ENCODE peak calls at places on chromosomes 6 and 20, in five cellular contexts. One of them, this sample, is unnamed.

GRCh38 chr6:13528232-13528631 is 40.8 kb upstream of the GFOD1 start:
- DNase-seq in aorta: no peak
- DNase-seq in lower lobe of right lung: no peak
- DNase-seq in CD4-positive, alpha-beta memory T cell: no peak
- DNase-seq in IMR-90: no peak
- DNase-seq in this sample: no peak

GRCh38 chr20:38867062-38867359 is 59.2 kb upstream of the FAM83D start:
- DNase-seq in lower lobe of right lung: no peak
- DNase-seq in aorta: no peak
- DNase-seq in CD4-positive, alpha-beta memory T cell: no peak
- DNase-seq in IMR-90: no peak
- DNase-seq in this sample: no peak

GRCh38 chr6:154154389-154154967 is 115.4 kb downstream of the OPRM1 start:
- DNase-seq in IMR-90: peak; percentile 80
- DNase-seq in CD4-positive, alpha-beta memory T cell: peak; percentile 65
- DNase-seq in aorta: peak; percentile 54
- DNase-seq in lower lobe of right lung: no peak
- DNase-seq in this sample: peak; percentile 56

GRCh38 chr6:168088161-168089106 is 9.4 kb upstream of the FRMD1 start:
- DNase-seq in lower lobe of right lung: peak; percentile 20
- DNase-seq in CD4-positive, alpha-beta memory T cell: no peak
- DNase-seq in IMR-90: peak; percentile 74
- DNase-seq in aorta: no peak
- DNase-seq in this sample: no peak

GRCh38 chr6:89372506-89372901 is 20.0 kb upstream of the UBE2J1 start:
- DNase-seq in aorta: no peak
- DNase-seq in CD4-positive, alpha-beta memory T cell: no peak
- DNase-seq in IMR-90: no peak
- DNase-seq in lower lobe of right lung: no peak
- DNase-seq in this sample: no peak

GRCh38 chr20:51661609-51662178 is 106.5 kb downstream of the ATP9A start:
- DNase-seq in CD4-positive, alpha-beta memory T cell: peak; percentile 36
- DNase-seq in IMR-90: peak; percentile 79
- DNase-seq in aorta: no peak
- DNase-seq in lower lobe of right lung: no peak
- DNase-seq in this sample: no peak

GRCh38 chr20:44572551-44573500 is 9.6 kb upstream of the PKIG start:
- DNase-seq in aorta: no peak
- DNase-seq in IMR-90: peak; percentile 89
- DNase-seq in lower lobe of right lung: no peak
- DNase-seq in CD4-positive, alpha-beta memory T cell: no peak
- DNase-seq in this sample: peak; percentile 80

GRCh38 chr20:63378626-63379025 is 17.5 kb upstream of the CHRNA4 start:
- DNase-seq in aorta: no peak
- DNase-seq in lower lobe of right lung: no peak
- DNase-seq in CD4-positive, alpha-beta memory T cell: no peak
- DNase-seq in IMR-90: no peak
- DNase-seq in this sample: no peak

GRCh38 chr6:44627091-44627878 is 239.8 kb downstream of the CDC5L start:
- DNase-seq in aorta: peak; percentile 66
- DNase-seq in lower lobe of right lung: peak; percentile 80
- DNase-seq in CD4-positive, alpha-beta memory T cell: no peak
- DNase-seq in IMR-90: no peak
- DNase-seq in this sample: peak; percentile 51

GRCh38 chr6:160462551-160463109 is 114.5 kb downstream of the SLC22A3 start:
- DNase-seq in IMR-90: peak; percentile 87
- DNase-seq in CD4-positive, alpha-beta memory T cell: peak; percentile 86
- DNase-seq in aorta: no peak
- DNase-seq in lower lobe of right lung: no peak
- DNase-seq in this sample: no peak

GRCh38 chr6:145275019-145275418 is 460.3 kb downstream of the EPM2A start:
- DNase-seq in aorta: no peak
- DNase-seq in lower lobe of right lung: no peak
- DNase-seq in IMR-90: no peak
- DNase-seq in CD4-positive, alpha-beta memory T cell: no peak
- DNase-seq in this sample: no peak

GRCh38 chr20:25397081-25397480 is 6.4 kb upstream of the ABHD12 start:
- DNase-seq in lower lobe of right lung: no peak
- DNase-seq in CD4-positive, alpha-beta memory T cell: no peak
- DNase-seq in IMR-90: no peak
- DNase-seq in aorta: no peak
- DNase-seq in this sample: no peak

GRCh38 chr6:39217177-39217864 is 12.0 kb downstream of the KCNK5 start:
- DNase-seq in lower lobe of right lung: no peak
- DNase-seq in CD4-positive, alpha-beta memory T cell: no peak
- DNase-seq in aorta: peak; percentile 63
- DNase-seq in IMR-90: no peak
- DNase-seq in this sample: no peak

GRCh38 chr20:60813066-60813465 is 439.0 kb upstream of the CDH4 start:
- DNase-seq in CD4-positive, alpha-beta memory T cell: no peak
- DNase-seq in lower lobe of right lung: no peak
- DNase-seq in IMR-90: no peak
- DNase-seq in aorta: no peak
- DNase-seq in this sample: no peak

GRCh38 chr6:163525926-163526325 is 111.4 kb downstream of the QKI start:
- DNase-seq in CD4-positive, alpha-beta memory T cell: no peak
- DNase-seq in IMR-90: peak; percentile 46
- DNase-seq in aorta: no peak
- DNase-seq in lower lobe of right lung: no peak
- DNase-seq in this sample: no peak

GRCh38 chr20:41862023-41862422 is 243.8 kb upstream of the CHD6 start:
- DNase-seq in CD4-positive, alpha-beta memory T cell: no peak
- DNase-seq in IMR-90: no peak
- DNase-seq in aorta: no peak
- DNase-seq in lower lobe of right lung: no peak
- DNase-seq in this sample: no peak

GRCh38 chr20:58511861-58512260 is 3.3 kb downstream of the APCDD1L start:
- DNase-seq in CD4-positive, alpha-beta memory T cell: no peak
- DNase-seq in lower lobe of right lung: no peak
- DNase-seq in IMR-90: no peak
- DNase-seq in aorta: no peak
- DNase-seq in this sample: no peak

GRCh38 chr20:7650481-7650880 is 289.8 kb downstream of the HAO1 start:
- DNase-seq in IMR-90: no peak
- DNase-seq in lower lobe of right lung: no peak
- DNase-seq in CD4-positive, alpha-beta memory T cell: no peak
- DNase-seq in aorta: no peak
- DNase-seq in this sample: no peak

GRCh38 chr20:48180039-48180438 is 394.8 kb upstream of the SULF2 start:
- DNase-seq in lower lobe of right lung: no peak
- DNase-seq in CD4-positive, alpha-beta memory T cell: no peak
- DNase-seq in aorta: no peak
- DNase-seq in IMR-90: no peak
- DNase-seq in this sample: no peak

GRCh38 chr6:150456902-150457643 is 88.3 kb downstream of the IYD start:
- DNase-seq in CD4-positive, alpha-beta memory T cell: no peak
- DNase-seq in lower lobe of right lung: no peak
- DNase-seq in IMR-90: no peak
- DNase-seq in aorta: no peak
- DNase-seq in this sample: no peak

GRCh38 chr20:41072919-41073318 is 44.3 kb downstream of the TOP1 start:
- DNase-seq in lower lobe of right lung: no peak
- DNase-seq in CD4-positive, alpha-beta memory T cell: no peak
- DNase-seq in IMR-90: no peak
- DNase-seq in aorta: no peak
- DNase-seq in this sample: no peak

GRCh38 chr6:20542927-20543602 is 8.8 kb downstream of the CDKAL1 start:
- DNase-seq in aorta: no peak
- DNase-seq in CD4-positive, alpha-beta memory T cell: no peak
- DNase-seq in IMR-90: peak; percentile 84
- DNase-seq in lower lobe of right lung: no peak
- DNase-seq in this sample: no peak

GRCh38 chr20:53038328-53038727 is 66.2 kb downstream of the TSHZ2 start:
- DNase-seq in IMR-90: no peak
- DNase-seq in lower lobe of right lung: no peak
- DNase-seq in aorta: no peak
- DNase-seq in CD4-positive, alpha-beta memory T cell: no peak
- DNase-seq in this sample: no peak

GRCh38 chr6:123316733-123317323 is 319.9 kb downstream of the TRDN start:
- DNase-seq in aorta: no peak
- DNase-seq in lower lobe of right lung: no peak
- DNase-seq in CD4-positive, alpha-beta memory T cell: no peak
- DNase-seq in IMR-90: peak; percentile 4
- DNase-seq in this sample: no peak

GRCh38 chr6:35139924-35140524 is 1.1 kb downstream of the TCP11 start:
- DNase-seq in CD4-positive, alpha-beta memory T cell: peak; percentile 37
- DNase-seq in aorta: peak; percentile 58
- DNase-seq in lower lobe of right lung: no peak
- DNase-seq in IMR-90: peak; percentile 82
- DNase-seq in this sample: no peak

GRCh38 chr20:2796011-2796660 is 4.3 kb downstream of the CPXM1 start:
- DNase-seq in IMR-90: no peak
- DNase-seq in lower lobe of right lung: no peak
- DNase-seq in aorta: no peak
- DNase-seq in CD4-positive, alpha-beta memory T cell: no peak
- DNase-seq in this sample: no peak

GRCh38 chr20:2795451-2795850 is 5.0 kb downstream of the CPXM1 start:
- DNase-seq in aorta: no peak
- DNase-seq in lower lobe of right lung: no peak
- DNase-seq in IMR-90: no peak
- DNase-seq in CD4-positive, alpha-beta memory T cell: no peak
- DNase-seq in this sample: no peak

GRCh38 chr20:2794202-2794748 is 6.2 kb downstream of the CPXM1 start:
- DNase-seq in lower lobe of right lung: no peak
- DNase-seq in CD4-positive, alpha-beta memory T cell: no peak
- DNase-seq in aorta: no peak
- DNase-seq in IMR-90: no peak
- DNase-seq in this sample: no peak

GRCh38 chr20:2793471-2793870 is 7.0 kb downstream of the CPXM1 start:
- DNase-seq in IMR-90: no peak
- DNase-seq in CD4-positive, alpha-beta memory T cell: no peak
- DNase-seq in lower lobe of right lung: no peak
- DNase-seq in aorta: no peak
- DNase-seq in this sample: no peak

GRCh38 chr20:2794866-2795447 is 5.5 kb downstream of the CPXM1 start:
- DNase-seq in aorta: no peak
- DNase-seq in lower lobe of right lung: no peak
- DNase-seq in IMR-90: no peak
- DNase-seq in CD4-positive, alpha-beta memory T cell: no peak
- DNase-seq in this sample: no peak
- H3K27me3 ChIP-seq in aorta: no peaks in the 10 kb centered on the region
- H3K27me3 ChIP-seq in lower lobe of right lung: peaks cover 27% of the 10 kb centered on the region
- H3K27me3 ChIP-seq in IMR-90: peaks cover 32% of the 10 kb centered on the region
- H3K27me3 ChIP-seq in CD4-positive, alpha-beta memory T cell: peaks cover 4% of the 10 kb centered on the region
- H3K27me3 ChIP-seq in this sample: no peaks in the 10 kb centered on the region

GRCh38 chr6:156790711-156791110 is 13.5 kb downstream of the ARID1B start:
- DNase-seq in CD4-positive, alpha-beta memory T cell: no peak
- DNase-seq in IMR-90: no peak
- DNase-seq in lower lobe of right lung: no peak
- DNase-seq in aorta: no peak
- DNase-seq in this sample: no peak
- H3K4me3 ChIP-seq in CD4-positive, alpha-beta memory T cell: no peak overlapping the region
- H3K4me3 ChIP-seq in IMR-90: no peak overlapping the region
- H3K4me3 ChIP-seq in lower lobe of right lung: no peak overlapping the region
- H3K4me3 ChIP-seq in aorta: no peak overlapping the region
- H3K4me3 ChIP-seq in this sample: no peak overlapping the region

GRCh38 chr6:6331393-6331792 is 10.9 kb upstream of the F13A1 start:
- DNase-seq in aorta: no peak
- DNase-seq in lower lobe of right lung: no peak
- DNase-seq in CD4-positive, alpha-beta memory T cell: no peak
- DNase-seq in IMR-90: no peak
- DNase-seq in this sample: no peak

GRCh38 chr6:6332873-6333272 is 12.4 kb upstream of the F13A1 start:
- DNase-seq in IMR-90: no peak
- DNase-seq in CD4-positive, alpha-beta memory T cell: no peak
- DNase-seq in aorta: no peak
- DNase-seq in lower lobe of right lung: no peak
- DNase-seq in this sample: no peak

GRCh38 chr6:6333498-6333897 is 13.0 kb upstream of the F13A1 start:
- DNase-seq in lower lobe of right lung: no peak
- DNase-seq in aorta: no peak
- DNase-seq in IMR-90: no peak
- DNase-seq in CD4-positive, alpha-beta memory T cell: no peak
- DNase-seq in this sample: no peak

GRCh38 chr6:6330407-6330806 is 9.9 kb upstream of the F13A1 start:
- DNase-seq in aorta: no peak
- DNase-seq in CD4-positive, alpha-beta memory T cell: no peak
- DNase-seq in lower lobe of right lung: no peak
- DNase-seq in IMR-90: no peak
- DNase-seq in this sample: no peak

GRCh38 chr6:6332240-6332639 is 11.8 kb upstream of the F13A1 start:
- DNase-seq in CD4-positive, alpha-beta memory T cell: no peak
- DNase-seq in lower lobe of right lung: no peak
- DNase-seq in IMR-90: no peak
- DNase-seq in aorta: no peak
- DNase-seq in this sample: no peak
- H3K27ac ChIP-seq in CD4-positive, alpha-beta memory T cell: no peak overlapping the region
- H3K27ac ChIP-seq in lower lobe of right lung: no peak overlapping the region
- H3K27ac ChIP-seq in IMR-90: no peak overlapping the region
- H3K27ac ChIP-seq in aorta: no peak overlapping the region
- H3K27ac ChIP-seq in this sample: no peak overlapping the region

GRCh38 chr20:21505161-21505809 is 8.6 kb downstream of the NKX2-2 start:
- DNase-seq in CD4-positive, alpha-beta memory T cell: peak; percentile 69
- DNase-seq in IMR-90: peak; percentile 22
- DNase-seq in aorta: peak; percentile 68
- DNase-seq in lower lobe of right lung: peak; percentile 85
- DNase-seq in this sample: peak; percentile 52
- H3K27me3 ChIP-seq in CD4-positive, alpha-beta memory T cell: peaks cover 39% of the 10 kb centered on the region
- H3K27me3 ChIP-seq in IMR-90: peaks cover 61% of the 10 kb centered on the region
- H3K27me3 ChIP-seq in aorta: peaks cover 3% of the 10 kb centered on the region
- H3K27me3 ChIP-seq in lower lobe of right lung: peaks cover 82% of the 10 kb centered on the region
- H3K27me3 ChIP-seq in this sample: peaks cover 91% of the 10 kb centered on the region